ENCODE peak calls at places on chromosomes 7 and 10, in eight cellular contexts. One of them, this sample, is unnamed.

GRCh38 chr7:69645683-69646082 is 47.4 kb downstream of the AUTS2 start:
- DNase-seq in heart left ventricle: no peak
- DNase-seq in Peyer's patch: no peak
- DNase-seq in A549: no peak
- DNase-seq in body of pancreas: no peak
- DNase-seq in IMR-90: no peak
- DNase-seq in tibial nerve: no peak
- DNase-seq in stomach: no peak
- DNase-seq in this sample: no peak

GRCh38 chr7:99928994-99929729 is at the start of gene GJC3:
- DNase-seq in heart left ventricle: peak; percentile 80
- DNase-seq in Peyer's patch: peak; percentile 63
- DNase-seq in A549: peak; percentile 85
- DNase-seq in body of pancreas: peak; percentile 40
- DNase-seq in IMR-90: peak; percentile 52
- DNase-seq in tibial nerve: peak; percentile 23
- DNase-seq in stomach: peak; percentile 48
- DNase-seq in this sample: peak; percentile 28

GRCh38 chr7:5797179-5797578 is 15.7 kb upstream of the RNF216 start:
- DNase-seq in heart left ventricle: no peak
- DNase-seq in Peyer's patch: no peak
- DNase-seq in A549: no peak
- DNase-seq in body of pancreas: no peak
- DNase-seq in IMR-90: no peak
- DNase-seq in tibial nerve: no peak
- DNase-seq in stomach: no peak
- DNase-seq in this sample: no peak

GRCh38 chr7:50774299-50774698 is 8.4 kb downstream of the GRB10 start:
- DNase-seq in heart left ventricle: no peak
- DNase-seq in Peyer's patch: no peak
- DNase-seq in A549: no peak
- DNase-seq in body of pancreas: no peak
- DNase-seq in IMR-90: no peak
- DNase-seq in tibial nerve: no peak
- DNase-seq in stomach: no peak
- DNase-seq in this sample: no peak

GRCh38 chr10:110437351-110437605 is 60.4 kb upstream of the DUSP5 start:
- DNase-seq in heart left ventricle: no peak
- DNase-seq in Peyer's patch: no peak
- DNase-seq in A549: no peak
- DNase-seq in body of pancreas: no peak
- DNase-seq in IMR-90: no peak
- DNase-seq in tibial nerve: no peak
- DNase-seq in stomach: no peak
- DNase-seq in this sample: no peak

GRCh38 chr10:123205041-123205440 is 50.8 kb downstream of the BUB3 start:
- DNase-seq in heart left ventricle: no peak
- DNase-seq in Peyer's patch: no peak
- DNase-seq in A549: no peak
- DNase-seq in body of pancreas: no peak
- DNase-seq in IMR-90: no peak
- DNase-seq in tibial nerve: no peak
- DNase-seq in stomach: no peak
- DNase-seq in this sample: no peak

GRCh38 chr7:46786995-46787394 is 794.9 kb downstream of the TNS3 start:
- DNase-seq in heart left ventricle: no peak
- DNase-seq in Peyer's patch: no peak
- DNase-seq in A549: no peak
- DNase-seq in body of pancreas: no peak
- DNase-seq in IMR-90: no peak
- DNase-seq in tibial nerve: no peak
- DNase-seq in stomach: no peak
- DNase-seq in this sample: no peak

GRCh38 chr7:92131093-92131492 is 3.2 kb downstream of the CYP51A1 start:
- DNase-seq in heart left ventricle: no peak
- DNase-seq in Peyer's patch: no peak
- DNase-seq in A549: no peak
- DNase-seq in body of pancreas: no peak
- DNase-seq in IMR-90: no peak
- DNase-seq in tibial nerve: no peak
- DNase-seq in stomach: no peak
- DNase-seq in this sample: no peak

GRCh38 chr7:100563809-100564400 is 9.8 kb downstream of the SAP25 start:
- DNase-seq in heart left ventricle: peak; percentile 78
- DNase-seq in Peyer's patch: peak; percentile 84
- DNase-seq in A549: peak; percentile 84
- DNase-seq in body of pancreas: peak; percentile 82
- DNase-seq in IMR-90: peak; percentile 63
- DNase-seq in tibial nerve: peak; percentile 95
- DNase-seq in stomach: peak; percentile 89
- DNase-seq in this sample: peak; percentile 79

GRCh38 chr10:44895280-44895679 is 15.9 kb upstream of the TMEM72 start:
- DNase-seq in heart left ventricle: no peak
- DNase-seq in Peyer's patch: no peak
- DNase-seq in A549: no peak
- DNase-seq in body of pancreas: no peak
- DNase-seq in IMR-90: no peak
- DNase-seq in tibial nerve: no peak
- DNase-seq in stomach: no peak
- DNase-seq in this sample: no peak

GRCh38 chr10:71778071-71778470 is 4.8 kb upstream of the VSIR start:
- DNase-seq in heart left ventricle: no peak
- DNase-seq in Peyer's patch: no peak
- DNase-seq in A549: no peak
- DNase-seq in body of pancreas: no peak
- DNase-seq in IMR-90: no peak
- DNase-seq in tibial nerve: no peak
- DNase-seq in stomach: no peak
- DNase-seq in this sample: no peak

GRCh38 chr10:124353091-124353815 is 65.5 kb downstream of the OAT start:
- DNase-seq in heart left ventricle: no peak
- DNase-seq in Peyer's patch: no peak
- DNase-seq in A549: no peak
- DNase-seq in body of pancreas: no peak
- DNase-seq in IMR-90: no peak
- DNase-seq in tibial nerve: no peak
- DNase-seq in stomach: peak; percentile 20
- DNase-seq in this sample: no peak

GRCh38 chr7:143380264-143380645 is 890 bp upstream of the ZYX start:
- DNase-seq in heart left ventricle: peak; percentile 86
- DNase-seq in Peyer's patch: peak; percentile 94
- DNase-seq in A549: peak; percentile 89
- DNase-seq in body of pancreas: peak; percentile 91
- DNase-seq in IMR-90: peak; percentile 82
- DNase-seq in tibial nerve: peak; percentile 92
- DNase-seq in stomach: peak; percentile 87
- DNase-seq in this sample: peak; percentile 87

GRCh38 chr7:143381427-143382125 is 431 bp downstream of the ZYX start:
- DNase-seq in heart left ventricle: peak; percentile 80
- DNase-seq in Peyer's patch: peak; percentile 72
- DNase-seq in A549: no peak
- DNase-seq in body of pancreas: peak; percentile 72
- DNase-seq in IMR-90: peak; percentile 79
- DNase-seq in tibial nerve: peak; percentile 80
- DNase-seq in stomach: peak; percentile 61
- DNase-seq in this sample: peak; percentile 77

GRCh38 chr7:143382126-143382790 is 1.1 kb downstream of the ZYX start:
- DNase-seq in heart left ventricle: no peak
- DNase-seq in Peyer's patch: no peak
- DNase-seq in A549: no peak
- DNase-seq in body of pancreas: no peak
- DNase-seq in IMR-90: no peak
- DNase-seq in tibial nerve: no peak
- DNase-seq in stomach: no peak
- DNase-seq in this sample: no peak

GRCh38 chr7:143379607-143380263 is 1.4 kb upstream of the ZYX start:
- DNase-seq in heart left ventricle: no peak
- DNase-seq in Peyer's patch: no peak
- DNase-seq in A549: no peak
- DNase-seq in body of pancreas: no peak
- DNase-seq in IMR-90: no peak
- DNase-seq in tibial nerve: no peak
- DNase-seq in stomach: no peak
- DNase-seq in this sample: peak; percentile 29

GRCh38 chr7:143380646-143381426 is at the start of gene ZYX:
- DNase-seq in heart left ventricle: peak; percentile 98
- DNase-seq in Peyer's patch: peak; percentile 97
- DNase-seq in A549: peak; percentile 92
- DNase-seq in body of pancreas: peak; percentile 95
- DNase-seq in IMR-90: peak; percentile 95
- DNase-seq in tibial nerve: peak; percentile 91
- DNase-seq in stomach: peak; percentile 93
- DNase-seq in this sample: peak; percentile 93
- TF ChIP-seq POLR2A in heart left ventricle: peak; percentile 35
- TF ChIP-seq POLR2A in Peyer's patch: peak; percentile 77
- TF ChIP-seq POLR2A in A549: peak; percentile 91
- TF ChIP-seq POLR2A in body of pancreas: peak; percentile 93
- TF ChIP-seq POLR2A in IMR-90: peak; percentile 92
- TF ChIP-seq POLR2A in tibial nerve: peak; percentile 83
- TF ChIP-seq POLR2A in stomach: no peak
- TF ChIP-seq POLR2A in this sample: peak; percentile 60

GRCh38 chr10:50393784-50394183 is 142.5 kb upstream of the ASAH2 start:
- DNase-seq in heart left ventricle: no peak
- DNase-seq in Peyer's patch: no peak
- DNase-seq in A549: peak; percentile 32
- DNase-seq in body of pancreas: no peak
- DNase-seq in IMR-90: peak; percentile 59
- DNase-seq in tibial nerve: no peak
- DNase-seq in stomach: no peak
- DNase-seq in this sample: peak; percentile 35

GRCh38 chr10:50395279-50395678 is 144.0 kb upstream of the ASAH2 start:
- DNase-seq in heart left ventricle: no peak
- DNase-seq in Peyer's patch: no peak
- DNase-seq in A549: no peak
- DNase-seq in body of pancreas: peak; percentile 70
- DNase-seq in IMR-90: peak; percentile 44
- DNase-seq in tibial nerve: peak; percentile 34
- DNase-seq in stomach: no peak
- DNase-seq in this sample: peak; percentile 65

GRCh38 chr10:50394832-50395231 is 143.5 kb upstream of the ASAH2 start:
- DNase-seq in heart left ventricle: no peak
- DNase-seq in Peyer's patch: no peak
- DNase-seq in A549: no peak
- DNase-seq in body of pancreas: no peak
- DNase-seq in IMR-90: no peak
- DNase-seq in tibial nerve: no peak
- DNase-seq in stomach: no peak
- DNase-seq in this sample: no peak

GRCh38 chr10:50392426-50392825 is 141.1 kb upstream of the ASAH2 start:
- DNase-seq in heart left ventricle: no peak
- DNase-seq in Peyer's patch: no peak
- DNase-seq in A549: no peak
- DNase-seq in body of pancreas: no peak
- DNase-seq in IMR-90: no peak
- DNase-seq in tibial nerve: no peak
- DNase-seq in stomach: no peak
- DNase-seq in this sample: no peak

DNA sequence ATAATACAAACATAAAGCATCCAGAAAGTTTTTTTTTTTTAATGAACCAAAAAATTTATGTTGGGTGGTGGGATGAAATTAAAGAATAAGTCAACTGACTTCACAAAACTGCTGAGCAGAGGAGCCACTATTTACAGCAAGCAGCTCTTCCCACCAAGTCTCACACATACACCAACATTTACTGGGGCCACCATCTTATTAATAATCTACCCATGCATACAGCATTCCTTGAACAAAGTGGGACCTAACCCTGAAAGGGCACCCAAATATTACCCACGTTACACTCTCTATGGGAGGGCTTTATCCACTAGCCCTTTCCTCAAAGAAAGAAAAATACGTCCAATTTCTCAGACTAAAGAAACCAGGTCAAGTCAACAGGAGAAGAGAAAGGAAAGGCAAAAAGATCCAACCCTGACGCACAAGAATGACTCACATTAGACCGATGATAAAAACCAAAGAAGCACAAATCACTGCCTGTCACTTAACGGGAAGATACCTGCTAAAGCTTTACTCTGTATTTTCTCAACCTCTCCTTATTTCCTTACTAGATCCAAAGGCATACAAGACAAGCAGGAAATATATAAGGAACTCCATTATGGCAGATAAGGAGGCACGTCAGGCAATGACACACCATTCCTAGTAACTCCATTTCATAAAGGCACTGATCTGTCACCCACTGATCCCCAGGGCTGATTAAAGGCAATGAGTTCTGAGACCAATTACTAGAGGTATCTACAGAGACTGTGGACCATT is 141.8 kb upstream of the ASAH2 start:
- DNase-seq in heart left ventricle: no peak
- DNase-seq in Peyer's patch: no peak
- DNase-seq in A549: peak; percentile 15
- DNase-seq in body of pancreas: no peak
- DNase-seq in IMR-90: no peak
- DNase-seq in tibial nerve: no peak
- DNase-seq in stomach: no peak
- DNase-seq in this sample: no peak
- H3K27ac ChIP-seq in heart left ventricle: no peak overlapping the region
- H3K27ac ChIP-seq in Peyer's patch: peak overlapping the region; percentile 16
- H3K27ac ChIP-seq in A549: peak overlapping the region; percentile 84
- H3K27ac ChIP-seq in body of pancreas: no peak overlapping the region
- H3K27ac ChIP-seq in IMR-90: no peak overlapping the region
- H3K27ac ChIP-seq in tibial nerve: no peak overlapping the region
- H3K27ac ChIP-seq in stomach: no peak overlapping the region
- H3K27ac ChIP-seq in this sample: peak overlapping the region; percentile 68

DNA sequence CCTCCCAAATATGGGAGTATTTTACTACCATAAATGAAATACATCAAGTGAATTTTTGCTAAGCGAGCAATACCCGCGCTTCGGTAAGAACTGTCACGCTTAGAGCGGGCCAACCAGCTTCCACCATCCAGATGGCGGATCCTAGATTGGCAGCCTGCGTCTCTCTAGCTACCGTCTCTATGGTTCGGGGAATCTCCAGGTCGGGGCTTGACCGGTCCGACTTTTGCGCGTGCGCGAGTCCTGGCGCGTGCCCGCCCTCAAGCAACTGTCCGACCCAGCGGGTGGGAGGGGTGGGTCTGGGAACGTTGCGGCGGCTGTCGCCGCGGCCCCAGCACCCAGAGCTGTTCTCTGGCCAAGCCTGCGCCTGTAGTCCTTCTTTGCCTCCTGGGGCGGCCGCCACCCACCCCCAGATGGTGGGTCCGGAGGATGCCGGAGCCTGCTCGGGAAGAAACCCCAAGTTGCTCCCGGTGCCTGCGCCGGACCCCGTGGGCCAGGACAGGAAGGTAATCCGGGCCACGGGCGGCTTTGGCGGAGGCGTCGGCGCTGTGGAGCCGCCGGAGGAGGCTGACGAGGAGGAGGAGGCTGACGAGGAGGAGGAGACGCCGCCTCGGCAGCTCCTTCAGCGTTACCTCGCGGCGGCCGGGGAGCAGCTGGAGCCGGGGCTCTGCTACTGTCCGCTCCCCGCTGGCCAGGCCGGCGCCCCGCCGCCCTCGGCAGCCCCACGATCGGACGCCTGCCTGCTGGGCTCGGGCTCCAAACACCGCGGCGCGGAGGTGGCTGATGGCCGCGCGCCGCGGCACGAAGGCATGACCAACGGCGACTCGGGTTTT is at the start of gene TBC1D12:
- DNase-seq in heart left ventricle: peak; percentile 96
- DNase-seq in Peyer's patch: peak; percentile 95
- DNase-seq in A549: peak; percentile 92
- DNase-seq in body of pancreas: peak; percentile 97
- DNase-seq in IMR-90: peak; percentile 97
- DNase-seq in tibial nerve: peak; percentile 90
- DNase-seq in stomach: peak; percentile 95
- DNase-seq in this sample: peak; percentile 96
- TF ChIP-seq POLR2A in heart left ventricle: no peak
- TF ChIP-seq POLR2A in Peyer's patch: peak; percentile 73
- TF ChIP-seq POLR2A in A549: peak; percentile 69
- TF ChIP-seq POLR2A in body of pancreas: peak; percentile 79
- TF ChIP-seq POLR2A in IMR-90: peak; percentile 56
- TF ChIP-seq POLR2A in tibial nerve: no peak
- TF ChIP-seq POLR2A in stomach: no peak
- TF ChIP-seq POLR2A in this sample: peak; percentile 77

GRCh38 chr10:65931291-65932080 is 994.4 kb upstream of the LRRTM3 start:
- DNase-seq in heart left ventricle: no peak
- DNase-seq in Peyer's patch: no peak
- DNase-seq in A549: no peak
- DNase-seq in body of pancreas: no peak
- DNase-seq in IMR-90: no peak
- DNase-seq in tibial nerve: no peak
- DNase-seq in stomach: no peak
- DNase-seq in this sample: no peak
- H3K27ac ChIP-seq in heart left ventricle: no peak overlapping the region
- H3K27ac ChIP-seq in Peyer's patch: no peak overlapping the region
- H3K27ac ChIP-seq in A549: no peak overlapping the region
- H3K27ac ChIP-seq in body of pancreas: no peak overlapping the region
- H3K27ac ChIP-seq in IMR-90: no peak overlapping the region
- H3K27ac ChIP-seq in tibial nerve: no peak overlapping the region
- H3K27ac ChIP-seq in stomach: no peak overlapping the region
- H3K27ac ChIP-seq in this sample: no peak overlapping the region